ENCODE peak calls at places on chromosomes 7 and 10, in eight cellular contexts. One of them, this sample, is unnamed.

GRCh38 chr10:43254199-43254730 is 12.6 kb downstream of the RASGEF1A start:
- DNase-seq in transverse colon: no peak
- DNase-seq in H1: no peak
- DNase-seq in esophagus muscularis mucosa: peak; percentile 90
- DNase-seq in breast epithelium: peak; percentile 47
- DNase-seq in endothelial cell of umbilical vein: no peak
- DNase-seq in spleen: peak; percentile 90
- DNase-seq in HCT116: no peak
- DNase-seq in this sample: peak; percentile 12

GRCh38 chr7:39721919-39722597 is 98.7 kb downstream of the RALA start:
- DNase-seq in transverse colon: no peak
- DNase-seq in H1: no peak
- DNase-seq in esophagus muscularis mucosa: no peak
- DNase-seq in breast epithelium: no peak
- DNase-seq in endothelial cell of umbilical vein: no peak
- DNase-seq in spleen: no peak
- DNase-seq in HCT116: no peak
- DNase-seq in this sample: no peak

GRCh38 chr10:69014171-69014570 is 25.6 kb downstream of the KIFBP start:
- DNase-seq in transverse colon: no peak
- DNase-seq in H1: no peak
- DNase-seq in esophagus muscularis mucosa: no peak
- DNase-seq in breast epithelium: no peak
- DNase-seq in endothelial cell of umbilical vein: peak; percentile 68
- DNase-seq in spleen: no peak
- DNase-seq in HCT116: no peak
- DNase-seq in this sample: no peak

GRCh38 chr10:30359373-30360206 is 10.5 kb upstream of the MTPAP start:
- DNase-seq in transverse colon: peak; percentile 78
- DNase-seq in H1: peak; percentile 71
- DNase-seq in esophagus muscularis mucosa: peak; percentile 91
- DNase-seq in breast epithelium: no peak
- DNase-seq in endothelial cell of umbilical vein: peak; percentile 56
- DNase-seq in spleen: peak; percentile 86
- DNase-seq in HCT116: peak; percentile 82
- DNase-seq in this sample: peak; percentile 57

GRCh38 chr7:50268223-50268622 is 36.3 kb upstream of the IKZF1 start:
- DNase-seq in transverse colon: no peak
- DNase-seq in H1: no peak
- DNase-seq in esophagus muscularis mucosa: no peak
- DNase-seq in breast epithelium: no peak
- DNase-seq in endothelial cell of umbilical vein: no peak
- DNase-seq in spleen: no peak
- DNase-seq in HCT116: no peak
- DNase-seq in this sample: no peak

GRCh38 chr7:29113384-29114102 is 32.8 kb downstream of the CPVL start:
- DNase-seq in transverse colon: peak; percentile 30
- DNase-seq in H1: peak; percentile 27
- DNase-seq in esophagus muscularis mucosa: no peak
- DNase-seq in breast epithelium: no peak
- DNase-seq in endothelial cell of umbilical vein: peak; percentile 46
- DNase-seq in spleen: no peak
- DNase-seq in HCT116: peak; percentile 36
- DNase-seq in this sample: no peak

GRCh38 chr7:65832281-65832680 is 40.6 kb upstream of the VKORC1L1 start:
- DNase-seq in transverse colon: peak; percentile 12
- DNase-seq in H1: no peak
- DNase-seq in esophagus muscularis mucosa: no peak
- DNase-seq in breast epithelium: no peak
- DNase-seq in endothelial cell of umbilical vein: peak; percentile 19
- DNase-seq in spleen: no peak
- DNase-seq in HCT116: no peak
- DNase-seq in this sample: no peak

GRCh38 chr7:77627307-77627671 is 69.0 kb upstream of the RSBN1L start:
- DNase-seq in transverse colon: no peak
- DNase-seq in H1: no peak
- DNase-seq in esophagus muscularis mucosa: no peak
- DNase-seq in breast epithelium: no peak
- DNase-seq in endothelial cell of umbilical vein: no peak
- DNase-seq in spleen: no peak
- DNase-seq in HCT116: no peak
- DNase-seq in this sample: no peak

GRCh38 chr10:111999205-111999914 is 184.2 kb downstream of the GPAM start:
- DNase-seq in transverse colon: no peak
- DNase-seq in H1: peak; percentile 36
- DNase-seq in esophagus muscularis mucosa: peak; percentile 74
- DNase-seq in breast epithelium: no peak
- DNase-seq in endothelial cell of umbilical vein: no peak
- DNase-seq in spleen: no peak
- DNase-seq in HCT116: no peak
- DNase-seq in this sample: no peak

GRCh38 chr10:112002191-112002590 is 181.4 kb downstream of the GPAM start:
- DNase-seq in transverse colon: no peak
- DNase-seq in H1: no peak
- DNase-seq in esophagus muscularis mucosa: no peak
- DNase-seq in breast epithelium: no peak
- DNase-seq in endothelial cell of umbilical vein: no peak
- DNase-seq in spleen: no peak
- DNase-seq in HCT116: no peak
- DNase-seq in this sample: no peak

GRCh38 chr10:111999915-112000302 is 183.7 kb downstream of the GPAM start:
- DNase-seq in transverse colon: no peak
- DNase-seq in H1: no peak
- DNase-seq in esophagus muscularis mucosa: peak; percentile 17
- DNase-seq in breast epithelium: no peak
- DNase-seq in endothelial cell of umbilical vein: no peak
- DNase-seq in spleen: no peak
- DNase-seq in HCT116: no peak
- DNase-seq in this sample: no peak

GRCh38 chr10:111998728-111999127 is 184.8 kb downstream of the GPAM start:
- DNase-seq in transverse colon: no peak
- DNase-seq in H1: no peak
- DNase-seq in esophagus muscularis mucosa: peak; percentile 21
- DNase-seq in breast epithelium: no peak
- DNase-seq in endothelial cell of umbilical vein: no peak
- DNase-seq in spleen: no peak
- DNase-seq in HCT116: no peak
- DNase-seq in this sample: no peak

DNA sequence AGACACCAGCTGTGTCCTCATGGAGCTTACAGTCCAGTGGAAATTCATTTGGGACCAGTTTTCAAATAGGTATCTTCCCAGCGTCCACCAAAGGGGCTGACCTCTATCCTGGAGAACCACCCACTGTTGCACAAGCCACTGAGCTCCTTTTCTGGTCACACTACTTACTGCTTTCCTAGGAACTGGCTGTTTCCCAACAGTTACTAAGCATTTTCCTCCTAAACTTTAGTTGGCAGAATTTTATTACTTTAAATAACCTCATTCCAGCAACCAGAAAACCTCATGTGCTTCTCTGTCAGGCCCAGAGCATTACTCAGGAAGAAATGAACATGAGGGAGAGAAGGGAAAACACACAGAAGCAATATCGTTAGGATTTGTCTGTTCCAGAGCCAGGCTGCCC is 183.1 kb downstream of the GPAM start:
- DNase-seq in transverse colon: no peak
- DNase-seq in H1: no peak
- DNase-seq in esophagus muscularis mucosa: no peak
- DNase-seq in breast epithelium: no peak
- DNase-seq in endothelial cell of umbilical vein: no peak
- DNase-seq in spleen: no peak
- DNase-seq in HCT116: no peak
- DNase-seq in this sample: no peak
- TF ChIP-seq POLR2AphosphoS5 in transverse colon: no peak
- TF ChIP-seq POLR2AphosphoS5 in H1: no peak
- TF ChIP-seq POLR2AphosphoS5 in esophagus muscularis mucosa: peak; percentile 32
- TF ChIP-seq POLR2AphosphoS5 in breast epithelium: no peak
- TF ChIP-seq POLR2AphosphoS5 in endothelial cell of umbilical vein: no peak
- TF ChIP-seq POLR2AphosphoS5 in spleen: no peak
- TF ChIP-seq POLR2AphosphoS5 in HCT116: no peak
- TF ChIP-seq POLR2AphosphoS5 in this sample: no peak

DNA sequence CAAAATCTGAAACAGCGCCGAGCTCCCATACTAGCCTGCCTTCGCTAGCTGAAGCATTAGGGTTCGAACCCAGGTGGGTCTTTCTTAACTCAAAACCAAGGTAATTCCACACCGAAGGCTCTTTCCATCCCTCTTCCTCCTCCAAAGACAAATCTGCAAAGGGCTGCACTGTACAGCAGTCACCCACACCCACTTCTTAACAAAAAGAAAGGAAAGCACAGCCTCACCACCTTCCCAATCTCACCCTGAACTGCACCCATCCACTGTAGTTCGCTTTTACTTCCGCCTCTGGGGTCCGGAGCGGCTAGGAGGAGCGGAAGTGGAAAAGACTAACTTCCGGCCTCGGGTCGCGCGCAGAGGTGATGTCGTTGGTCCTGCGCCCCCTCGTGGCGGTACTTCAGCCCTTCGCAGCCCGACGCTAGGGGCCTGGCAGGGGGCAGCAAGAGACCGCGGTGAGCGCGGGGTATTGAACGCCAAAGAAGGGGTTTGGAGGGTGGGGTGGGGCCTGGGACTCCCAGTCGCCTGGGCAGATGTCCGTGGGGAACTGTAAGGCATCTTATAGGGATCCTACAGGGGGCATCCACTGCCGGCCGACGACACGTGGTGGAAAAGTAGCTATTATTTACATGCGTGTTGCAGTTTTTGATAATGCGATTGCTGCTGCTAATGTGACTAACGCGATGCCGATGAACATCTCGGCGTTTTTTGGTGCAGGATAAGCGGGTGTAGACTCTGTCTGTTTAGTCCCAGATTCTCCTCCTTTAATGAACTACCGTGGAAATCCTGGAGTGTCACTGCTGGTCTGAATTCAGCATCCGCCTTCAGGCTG is at the start of gene MTERF1:
- DNase-seq in transverse colon: peak; percentile 93
- DNase-seq in H1: peak; percentile 86
- DNase-seq in esophagus muscularis mucosa: peak; percentile 96
- DNase-seq in breast epithelium: peak; percentile 89
- DNase-seq in endothelial cell of umbilical vein: peak; percentile 90
- DNase-seq in spleen: peak; percentile 97
- DNase-seq in HCT116: peak; percentile 85
- DNase-seq in this sample: peak; percentile 68
- TF ChIP-seq POLR2A in transverse colon: peak; percentile 32
- TF ChIP-seq POLR2A in H1: peak; percentile 63
- TF ChIP-seq POLR2A in esophagus muscularis mucosa: no peak
- TF ChIP-seq POLR2A in breast epithelium: no peak
- TF ChIP-seq POLR2A in endothelial cell of umbilical vein: peak; percentile 90
- TF ChIP-seq POLR2A in spleen: no peak
- TF ChIP-seq POLR2A in HCT116: peak; percentile 79
- TF ChIP-seq POLR2A in this sample: peak; percentile 96

GRCh38 chr7:100837099-100837836 is 9.9 kb upstream of the EPHB4 start:
- DNase-seq in transverse colon: peak; percentile 92
- DNase-seq in H1: peak; percentile 83
- DNase-seq in esophagus muscularis mucosa: peak; percentile 98
- DNase-seq in breast epithelium: peak; percentile 94
- DNase-seq in endothelial cell of umbilical vein: peak; percentile 92
- DNase-seq in spleen: peak; percentile 97
- DNase-seq in HCT116: peak; percentile 82
- DNase-seq in this sample: peak; percentile 70

GRCh38 chr7:100839361-100839760 is 12.0 kb upstream of the EPHB4 start:
- DNase-seq in transverse colon: no peak
- DNase-seq in H1: no peak
- DNase-seq in esophagus muscularis mucosa: no peak
- DNase-seq in breast epithelium: no peak
- DNase-seq in endothelial cell of umbilical vein: no peak
- DNase-seq in spleen: no peak
- DNase-seq in HCT116: no peak
- DNase-seq in this sample: no peak

GRCh38 chr7:100840470-100841100 is 11.9 kb upstream of the SLC12A9 start:
- DNase-seq in transverse colon: no peak
- DNase-seq in H1: no peak
- DNase-seq in esophagus muscularis mucosa: no peak
- DNase-seq in breast epithelium: no peak
- DNase-seq in endothelial cell of umbilical vein: no peak
- DNase-seq in spleen: peak; percentile 10
- DNase-seq in HCT116: no peak
- DNase-seq in this sample: no peak

GRCh38 chr7:100835903-100836811 is 8.8 kb upstream of the EPHB4 start:
- DNase-seq in transverse colon: peak; percentile 78
- DNase-seq in H1: peak; percentile 96
- DNase-seq in esophagus muscularis mucosa: no peak
- DNase-seq in breast epithelium: no peak
- DNase-seq in endothelial cell of umbilical vein: peak; percentile 87
- DNase-seq in spleen: peak; percentile 86
- DNase-seq in HCT116: no peak
- DNase-seq in this sample: no peak

GRCh38 chr7:100836812-100837098 is 9.4 kb upstream of the EPHB4 start:
- DNase-seq in transverse colon: no peak
- DNase-seq in H1: no peak
- DNase-seq in esophagus muscularis mucosa: no peak
- DNase-seq in breast epithelium: no peak
- DNase-seq in endothelial cell of umbilical vein: no peak
- DNase-seq in spleen: no peak
- DNase-seq in HCT116: no peak
- DNase-seq in this sample: no peak
- TF ChIP-seq POLR2AphosphoS5 in transverse colon: no peak
- TF ChIP-seq POLR2AphosphoS5 in H1: peak; percentile 76
- TF ChIP-seq POLR2AphosphoS5 in esophagus muscularis mucosa: no peak
- TF ChIP-seq POLR2AphosphoS5 in breast epithelium: no peak
- TF ChIP-seq POLR2AphosphoS5 in endothelial cell of umbilical vein: no peak
- TF ChIP-seq POLR2AphosphoS5 in spleen: no peak
- TF ChIP-seq POLR2AphosphoS5 in HCT116: no peak
- TF ChIP-seq POLR2AphosphoS5 in this sample: no peak

DNA sequence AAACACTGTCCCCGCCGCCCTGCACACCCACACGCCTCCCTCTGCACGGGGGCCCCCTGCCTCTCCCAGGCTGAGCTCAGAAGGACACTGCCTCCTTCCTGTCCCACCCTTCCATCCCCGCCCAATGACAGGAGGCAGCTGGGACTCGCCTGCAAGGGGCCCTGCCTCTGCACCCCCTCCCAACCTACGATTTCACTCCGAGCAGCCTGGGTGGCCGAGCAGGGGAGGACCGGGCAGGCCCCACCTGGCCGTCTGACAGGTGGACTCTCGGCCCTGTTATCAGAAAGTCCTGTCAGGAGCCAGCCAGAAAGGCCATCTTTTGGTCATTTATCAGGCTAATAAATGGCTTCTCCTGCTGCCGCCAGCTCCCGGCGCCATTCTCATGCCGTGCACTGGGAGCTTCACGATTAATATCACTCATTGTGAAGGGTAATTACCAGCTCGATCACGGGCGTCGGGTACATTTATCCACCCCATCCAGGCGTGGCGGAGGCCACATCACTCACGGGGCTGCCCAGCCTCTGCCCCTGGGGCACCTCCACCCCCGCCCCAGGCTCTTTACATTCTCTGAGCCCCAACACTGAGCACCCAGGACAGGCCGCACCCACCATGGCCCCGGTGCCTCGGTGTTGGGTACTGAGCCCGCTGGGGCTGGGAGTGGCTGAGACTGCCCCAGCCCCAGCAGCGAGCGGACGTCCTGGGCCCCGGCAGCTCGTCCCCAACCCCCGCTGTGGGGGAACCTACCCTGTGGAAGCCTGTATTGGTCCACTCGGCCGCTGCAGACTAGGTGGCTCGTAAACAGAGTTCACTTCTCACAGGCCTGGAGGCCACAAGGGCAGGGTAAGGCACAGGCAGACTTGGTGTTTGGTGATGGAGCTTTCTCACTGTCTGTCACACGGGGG is 183.8 kb downstream of the ELFN1 start:
- DNase-seq in transverse colon: peak; percentile 5
- DNase-seq in H1: no peak
- DNase-seq in esophagus muscularis mucosa: no peak
- DNase-seq in breast epithelium: no peak
- DNase-seq in endothelial cell of umbilical vein: no peak
- DNase-seq in spleen: peak; percentile 73
- DNase-seq in HCT116: no peak
- DNase-seq in this sample: no peak
- TF ChIP-seq POLR2A in transverse colon: no peak
- TF ChIP-seq POLR2A in H1: no peak
- TF ChIP-seq POLR2A in esophagus muscularis mucosa: no peak
- TF ChIP-seq POLR2A in breast epithelium: no peak
- TF ChIP-seq POLR2A in endothelial cell of umbilical vein: no peak
- TF ChIP-seq POLR2A in spleen: no peak
- TF ChIP-seq POLR2A in HCT116: no peak
- TF ChIP-seq POLR2A in this sample: no peak